ENCODE peak calls at places on chromosomes 2 and 18, in four cellular contexts. N is adipocyte, I is tibial nerve, H is NCI-H446 treated with DMSO at 0.1 percent for 48 hours. X is an unnamed sample.

GRCh38 chr2:74501335-74502071 is 2.1 kb upstream of the LBX2 start:
- DNase-seq in H (no peak), N (no peak), I (no peak), X (no peak)

GRCh38 chr2:19072161-19072560 is 286.3 kb downstream of the OSR1 start:
- DNase-seq in N (no peak), H (no peak), I (no peak), X (no peak)

GRCh38 chr2:96527990-96528679 is 8.4 kb upstream of the ARID5A start:
- DNase-seq in H (no peak), I (no peak), N (peak; percentile 50), X (no peak)

GRCh38 chr2:88690591-88691338 is 708 bp upstream of the RPIA start:
- DNase-seq in H (no peak), N (peak; percentile 30), I (no peak), X (no peak)

GRCh38 chr2:40435426-40436092 is 16.3 kb downstream of the SLC8A1 start:
- DNase-seq in N (no peak), I (no peak), H (no peak), X (peak; percentile 55)

GRCh38 chr2:62787381-62787780 is 81.9 kb downstream of the EHBP1 start:
- DNase-seq in N (peak; percentile 38), I (no peak), H (peak; percentile 39), X (peak; percentile 71)

GRCh38 chr2:10329880-10330699 is 27.4 kb downstream of the HPCAL1 start:
- DNase-seq in I (no peak), N (peak; percentile 57), H (no peak), X (no peak)

GRCh38 chr2:189527812-189528591 is 52.6 kb downstream of the SLC40A1 start:
- DNase-seq in I (no peak), H (no peak), N (peak; percentile 17), X (no peak)

GRCh38 chr2:170715932-170716777 is 1.0 kb downstream of the SP5 start:
- DNase-seq in N (no peak), I (no peak), H (no peak), X (no peak)

GRCh38 chr2:206113148-206113547 is 27.2 kb upstream of the INO80D start:
- DNase-seq in H (no peak), N (no peak), I (no peak), X (no peak)

GRCh38 chr18:21669736-21670135 is 34.8 kb downstream of the ABHD3 start:
- DNase-seq in H (no peak), N (no peak), I (no peak), X (no peak)

GRCh38 chr2:196592331-196592911 is 47.1 kb upstream of the CCDC150 start:
- DNase-seq in N (peak; percentile 74), I (no peak), H (peak; percentile 34), X (peak; percentile 77)

GRCh38 chr2:169363570-169364150 is 1.3 kb upstream of the LRP2 start:
- DNase-seq in H (no peak), I (no peak), N (peak; percentile 32), X (no peak)

GRCh38 chr2:48900321-48901014 is 144.9 kb upstream of the LHCGR start:
- DNase-seq in I (no peak), H (no peak), N (peak; percentile 44), X (no peak)

GRCh38 chr2:26614205-26615128 is 26.7 kb downstream of the CIB4 start:
- DNase-seq in N (no peak), I (no peak), H (no peak), X (no peak)

GRCh38 chr2:16248571-16249105 is 308.3 kb downstream of the MYCN start:
- DNase-seq in N (no peak), I (no peak), H (no peak), X (no peak)

GRCh38 chr18:48918660-48919415 is 31.9 kb downstream of the SMAD7 start:
- DNase-seq in H (no peak), N (no peak), I (no peak), X (no peak)

GRCh38 chr2:158412206-158412605 is 44.3 kb downstream of the CCDC148 start:
- DNase-seq in I (no peak), N (peak; percentile 53), H (no peak), X (no peak)

X was measured in G401.